ENCODE peak calls at places on chromosomes 13 and 19, in five cellular contexts. E, R, H, X and U are unnamed samples.

GRCh38 chr19:48361912-48362311 is 1.8 kb downstream of the TMEM143 start:
- DNase-seq in H (no peak), R (no peak), E (no peak), X (no peak), U (no peak)

GRCh38 chr19:57841364-57841763 is 8.3 kb upstream of the ZNF587 start:
- DNase-seq in X (no peak), E (no peak), H (no peak), R (no peak), U (no peak)

GRCh38 chr13:69948016-69948415 is 159.6 kb upstream of the ATXN8OS start:
- DNase-seq in X (no peak), E (no peak), R (no peak), H (no peak), U (no peak)

GRCh38 chr13:33483471-33483870 is 197.9 kb upstream of the STARD13 start:
- DNase-seq in X (no peak), E (no peak), R (no peak), H (no peak), U (no peak)

GRCh38 chr19:588758-589692 is 656 bp upstream of the HCN2 start:
- DNase-seq in R (no peak), E (peak; percentile 75), X (no peak), H (no peak), U (no peak)

GRCh38 chr19:18677156-18677555 is 6.3 kb upstream of the CRTC1 start:
- DNase-seq in X (no peak), H (no peak), R (no peak), E (no peak), U (no peak)

GRCh38 chr19:16078759-16079707 is 2.7 kb downstream of the TPM4 start:
- DNase-seq in R (no peak), E (no peak), X (peak; percentile 70), H (no peak), U (peak; percentile 83)

GRCh38 chr19:15551183-15552004 is 43.1 kb downstream of the CYP4F22 start:
- DNase-seq in E (peak; percentile 84), H (peak; percentile 47), X (peak; percentile 40), R (peak; percentile 49), U (no peak)

GRCh38 chr13:27264181-27264580 is 6.4 kb upstream of the RASL11A start:
- DNase-seq in E (no peak), R (no peak), X (no peak), H (no peak), U (no peak)

GRCh38 chr13:70523622-70524021 is 415.4 kb upstream of the KLHL1 start:
- DNase-seq in E (no peak), X (no peak), H (no peak), R (no peak), U (no peak)

GRCh38 chr19:3506384-3507340 is 551 bp downstream of the FZR1 start:
- DNase-seq in E (no peak), X (peak; percentile 30), H (no peak), R (peak; percentile 69), U (no peak)

GRCh38 chr13:48748681-48749080 is 95.0 kb downstream of the CYSLTR2 start:
- DNase-seq in E (no peak), R (no peak), X (no peak), H (no peak), U (no peak)

GRCh38 chr19:17721821-17722220 is 2.5 kb downstream of the MAP1S start:
- DNase-seq in H (no peak), E (no peak), R (peak; percentile 59), X (no peak), U (no peak)

GRCh38 chr13:77033717-77034302 is 6.9 kb upstream of the FBXL3 start:
- DNase-seq in H (no peak), X (no peak), E (no peak), R (no peak), U (no peak)

GRCh38 chr13:45446181-45446580 is 18.6 kb upstream of the COG3 start:
- DNase-seq in R (peak; percentile 29), X (no peak), H (no peak), E (no peak), U (no peak)

GRCh38 chr19:52669586-52669985 is 31.4 kb upstream of the ZNF83 start:
- DNase-seq in E (no peak), H (no peak), R (no peak), X (no peak), U (no peak)

GRCh38 chr13:82905071-82905470 is 977.2 kb downstream of the SLITRK1 start:
- DNase-seq in E (no peak), R (no peak), X (no peak), H (no peak), U (no peak)

GRCh38 chr13:95457294-95457693 is 95.2 kb upstream of the CLDN10 start:
- DNase-seq in X (no peak), E (no peak), R (no peak), H (no peak), U (no peak)

GRCh38 chr13:61084983-61085382 is 330.7 kb downstream of the PCDH20 start:
- DNase-seq in E (no peak), H (no peak), X (no peak), R (no peak), U (no peak)

GRCh38 chr19:18991050-18991449 is 42.3 kb downstream of the SUGP2 start:
- DNase-seq in X (no peak), R (no peak), E (peak; percentile 68), H (no peak), U (no peak)

GRCh38 chr13:52195052-52195837 is 35.8 kb upstream of the NEK3 start:
- DNase-seq in R (peak; percentile 79), E (peak; percentile 91), X (peak; percentile 79), H (no peak), U (peak; percentile 88)

GRCh38 chr13:48644141-48644540 is 9.6 kb upstream of the CYSLTR2 start:
- DNase-seq in X (no peak), E (no peak), R (no peak), H (no peak), U (no peak)

GRCh38 chr13:48377857-48378256 is 35.1 kb downstream of the LPAR6 start:
- DNase-seq in R (no peak), X (no peak), E (no peak), H (no peak), U (no peak)

GRCh38 chr13:41267106-41267505 is 3.7 kb upstream of the MTRF1 start:
- DNase-seq in E (no peak), X (no peak), H (no peak), R (no peak), U (no peak)

GRCh38 chr13:27634231-27634630 is 12.5 kb downstream of the POLR1D start:
- DNase-seq in E (no peak), H (no peak), R (no peak), X (no peak), U (no peak)

GRCh38 chr19:4575978-4576933 is 16.8 kb upstream of the SEMA6B start:
- DNase-seq in E (no peak), H (peak; percentile 72), X (peak; percentile 74), R (peak; percentile 75), U (no peak)

GRCh38 chr19:11200931-11201330 is 3.6 kb upstream of the KANK2 start:
- DNase-seq in R (no peak), E (no peak), X (no peak), H (no peak), U (no peak)

DNA sequence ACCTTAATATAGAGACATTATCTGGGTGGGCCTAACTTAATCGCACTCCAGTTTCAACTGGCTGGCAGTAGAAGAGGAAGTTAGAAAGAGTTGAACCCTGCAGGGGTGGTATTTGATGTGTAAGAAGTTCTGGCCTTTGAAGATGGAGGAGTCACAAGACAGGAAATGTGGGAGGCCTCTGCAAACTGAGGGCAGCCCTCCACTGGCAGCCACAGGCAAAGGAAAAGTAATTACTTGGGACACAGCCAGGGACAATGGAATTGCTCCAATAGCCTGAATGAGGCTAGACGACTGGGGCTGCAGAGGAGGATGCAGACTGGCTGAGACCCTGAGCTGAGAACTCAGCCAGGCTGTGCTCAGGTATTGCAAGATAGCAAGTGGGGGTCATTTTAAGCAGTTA is 703.3 kb upstream of the ARGLU1 start:
- DNase-seq in H (no peak), R (no peak), E (no peak), X (no peak), U (no peak)
- TF ChIP-seq CTCF in H (no peak), R (no peak), E (no peak), X (no peak), U (no peak)

DNA sequence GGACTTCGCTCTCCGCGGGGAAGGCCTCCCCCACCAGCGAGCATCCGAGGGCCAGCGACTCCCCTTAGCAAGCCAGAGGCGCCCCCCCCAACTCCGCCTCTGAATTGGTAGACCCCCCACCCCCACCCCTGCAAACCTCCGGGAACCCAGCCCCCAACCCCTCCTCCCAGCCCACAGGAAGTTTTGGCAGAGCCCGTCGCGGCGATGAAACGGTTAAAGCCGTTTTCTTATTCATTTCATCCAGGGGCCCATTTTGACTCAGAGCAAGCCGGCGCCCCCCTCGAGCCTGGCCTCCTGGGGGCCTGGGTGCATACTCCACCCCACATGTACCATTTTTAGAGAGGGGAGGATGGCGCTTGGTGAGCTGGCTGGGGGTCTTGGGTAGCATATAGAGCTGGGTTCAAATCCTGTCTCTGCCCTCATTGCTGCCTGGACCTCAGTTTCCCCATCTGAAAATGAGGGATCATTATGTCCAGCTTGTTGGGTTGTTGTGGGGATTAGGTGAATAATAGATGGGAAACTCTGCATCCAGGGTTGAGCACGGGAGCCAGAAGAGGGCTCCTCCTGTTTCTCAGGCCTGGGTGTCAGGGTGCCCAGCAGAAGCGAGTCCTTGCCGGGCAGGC is 7.9 kb upstream of the JUNB start:
- DNase-seq in E (no peak), R (no peak), X (no peak), H (no peak), U (no peak)
- TF ChIP-seq POLR2A in E (no peak), R (peak; percentile 26), X (no peak), H (peak; percentile 14), U (no peak)

DNA sequence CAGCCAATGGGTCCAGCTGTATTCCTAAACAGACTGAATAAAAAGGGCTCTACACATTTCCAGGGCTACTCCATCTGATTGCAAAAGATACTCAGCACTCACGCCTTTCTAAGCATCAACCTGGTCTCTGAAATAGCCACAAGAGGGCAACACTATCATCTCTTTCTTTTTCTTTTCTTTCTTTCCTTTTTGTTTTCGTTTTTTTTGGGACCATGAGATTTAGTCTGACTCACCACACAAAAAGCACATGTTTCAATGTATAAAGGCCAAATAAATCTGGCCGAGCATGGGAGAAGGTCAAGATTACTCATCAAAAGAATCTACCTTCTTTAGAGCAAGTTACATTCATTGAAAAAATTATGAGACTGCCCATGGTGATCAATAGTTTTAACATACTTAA is 805.6 kb upstream of the ARGLU1 start:
- DNase-seq in X (no peak), R (no peak), H (no peak), E (no peak), U (no peak)
- TF ChIP-seq CTCF in X (peak; percentile 18), R (peak; percentile 21), H (no peak), E (no peak), U (peak; percentile 9)

DNA sequence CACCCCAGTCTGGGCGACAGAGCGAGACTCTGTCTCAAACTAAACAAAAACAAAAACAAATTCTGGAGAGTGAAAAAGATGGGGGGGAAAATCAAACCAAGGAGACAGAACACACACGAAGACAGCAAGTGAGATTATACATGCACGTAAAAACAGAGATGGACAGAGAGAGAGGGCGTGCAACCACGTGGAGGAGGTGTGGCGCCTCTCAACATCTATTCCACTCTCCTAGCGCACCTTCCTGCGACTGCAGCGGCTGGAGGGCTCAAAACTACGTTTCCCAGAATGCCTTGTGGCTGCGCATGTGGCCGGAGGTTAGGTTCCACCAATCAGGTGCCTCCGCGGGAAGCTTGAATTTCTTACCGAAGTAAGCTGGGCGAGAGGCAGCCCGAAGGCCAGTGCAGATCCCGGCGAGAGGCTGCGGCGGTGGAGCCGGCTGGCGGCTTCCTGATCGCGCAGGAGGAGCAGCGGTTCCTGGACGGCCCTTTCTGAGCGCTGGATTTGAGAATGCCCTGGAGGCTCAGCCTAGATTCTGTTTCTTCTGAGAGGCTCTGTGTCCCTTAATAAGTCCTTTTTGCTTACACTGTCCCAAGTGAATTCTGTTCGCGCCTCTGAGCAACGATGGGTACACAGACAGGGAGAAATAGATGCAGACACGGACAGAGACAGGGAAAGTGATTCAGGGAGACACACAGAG is 13.1 kb upstream of the NANOS2 start:
- DNase-seq in R (peak; percentile 94), E (peak; percentile 85), X (peak; percentile 93), H (peak; percentile 100), U (peak; percentile 91)
- TF ChIP-seq POLR2A in R (no peak), E (no peak), X (no peak), H (no peak), U (no peak)

GRCh38 chr13:38606697-38607096 is 80.2 kb upstream of the FREM2 start:
- DNase-seq in R (no peak), H (no peak), E (no peak), X (no peak), U (no peak)
- TF ChIP-seq CTCF in R (no peak), H (no peak), E (no peak), X (no peak), U (no peak)